ENCODE peak calls at places on chromosomes 6 and 20, in four cellular contexts. One of them, this sample, is unnamed.

GRCh38 chr20:18749528-18749927 is 64.1 kb upstream of the SCP2D1 start:
- DNase-seq in HepG2: no peak
- DNase-seq in SK-N-SH: no peak
- DNase-seq in GM12878: no peak
- DNase-seq in this sample: no peak

GRCh38 chr20:10074513-10074912 is 39.7 kb downstream of the ANKEF1 start:
- DNase-seq in HepG2: peak; percentile 38
- DNase-seq in SK-N-SH: no peak
- DNase-seq in GM12878: no peak
- DNase-seq in this sample: peak; percentile 75

GRCh38 chr6:29489286-29489685 is 1.5 kb upstream of the MAS1L start:
- DNase-seq in HepG2: no peak
- DNase-seq in SK-N-SH: no peak
- DNase-seq in GM12878: no peak
- DNase-seq in this sample: no peak

GRCh38 chr6:121748376-121748775 is 312.9 kb downstream of the GJA1 start:
- DNase-seq in HepG2: no peak
- DNase-seq in SK-N-SH: no peak
- DNase-seq in GM12878: no peak
- DNase-seq in this sample: no peak

GRCh38 chr6:16690244-16691142 is 70.8 kb downstream of the ATXN1 start:
- DNase-seq in HepG2: peak; percentile 72
- DNase-seq in SK-N-SH: no peak
- DNase-seq in GM12878: no peak
- DNase-seq in this sample: no peak

GRCh38 chr20:44087051-44087856 is 99.7 kb downstream of the JPH2 start:
- DNase-seq in HepG2: no peak
- DNase-seq in SK-N-SH: no peak
- DNase-seq in GM12878: no peak
- DNase-seq in this sample: no peak

GRCh38 chr6:69643688-69644087 is 153.1 kb downstream of the LMBRD1 start:
- DNase-seq in HepG2: no peak
- DNase-seq in SK-N-SH: no peak
- DNase-seq in GM12878: no peak
- DNase-seq in this sample: no peak

GRCh38 chr20:4245542-4245941 is 230.2 kb upstream of the RNF24 start:
- DNase-seq in HepG2: no peak
- DNase-seq in SK-N-SH: no peak
- DNase-seq in GM12878: no peak
- DNase-seq in this sample: no peak

GRCh38 chr6:111711476-111711875 is 105.8 kb upstream of the TRAF3IP2 start:
- DNase-seq in HepG2: no peak
- DNase-seq in SK-N-SH: peak; percentile 59
- DNase-seq in GM12878: no peak
- DNase-seq in this sample: no peak

GRCh38 chr6:141501616-141502015 is 631.1 kb upstream of the GJE1 start:
- DNase-seq in HepG2: no peak
- DNase-seq in SK-N-SH: no peak
- DNase-seq in GM12878: no peak
- DNase-seq in this sample: no peak

GRCh38 chr6:49668083-49668511 is 31.5 kb upstream of the RHAG start:
- DNase-seq in HepG2: no peak
- DNase-seq in SK-N-SH: no peak
- DNase-seq in GM12878: no peak
- DNase-seq in this sample: peak; percentile 3

GRCh38 chr6:90492369-90492768 is 94.5 kb downstream of the MAP3K7 start:
- DNase-seq in HepG2: no peak
- DNase-seq in SK-N-SH: no peak
- DNase-seq in GM12878: no peak
- DNase-seq in this sample: no peak

GRCh38 chr20:55014766-55015165 is 539.4 kb downstream of the DOK5 start:
- DNase-seq in HepG2: no peak
- DNase-seq in SK-N-SH: no peak
- DNase-seq in GM12878: no peak
- DNase-seq in this sample: no peak

GRCh38 chr20:3924304-3925112 is 35.3 kb downstream of the PANK2 start:
- DNase-seq in HepG2: no peak
- DNase-seq in SK-N-SH: no peak
- DNase-seq in GM12878: no peak
- DNase-seq in this sample: no peak

GRCh38 chr20:58099291-58099915 is 129.1 kb downstream of the ANKRD60 start:
- DNase-seq in HepG2: no peak
- DNase-seq in SK-N-SH: no peak
- DNase-seq in GM12878: no peak
- DNase-seq in this sample: no peak

GRCh38 chr6:137248702-137249101 is 29.5 kb upstream of the IFNGR1 start:
- DNase-seq in HepG2: no peak
- DNase-seq in SK-N-SH: no peak
- DNase-seq in GM12878: no peak
- DNase-seq in this sample: no peak

GRCh38 chr6:100289285-100289684 is 175.4 kb downstream of the SIM1 start:
- DNase-seq in HepG2: peak; percentile 17
- DNase-seq in SK-N-SH: no peak
- DNase-seq in GM12878: no peak
- DNase-seq in this sample: no peak

GRCh38 chr6:16828058-16828457 is 66.8 kb upstream of the ATXN1 start:
- DNase-seq in HepG2: no peak
- DNase-seq in SK-N-SH: no peak
- DNase-seq in GM12878: no peak
- DNase-seq in this sample: no peak

GRCh38 chr20:59583428-59584277 is 20.7 kb upstream of the PHACTR3 start:
- DNase-seq in HepG2: no peak
- DNase-seq in SK-N-SH: no peak
- DNase-seq in GM12878: no peak
- DNase-seq in this sample: no peak

GRCh38 chr6:35363293-35363750 is 21.0 kb downstream of the PPARD start:
- DNase-seq in HepG2: no peak
- DNase-seq in SK-N-SH: peak; percentile 68
- DNase-seq in GM12878: no peak
- DNase-seq in this sample: no peak

GRCh38 chr6:67630146-67630545 is 1004.9 kb upstream of the ADGRB3 start:
- DNase-seq in HepG2: no peak
- DNase-seq in SK-N-SH: no peak
- DNase-seq in GM12878: no peak
- DNase-seq in this sample: no peak

GRCh38 chr6:111809264-111809663 is 64.0 kb downstream of the FYN start:
- DNase-seq in HepG2: no peak
- DNase-seq in SK-N-SH: no peak
- DNase-seq in GM12878: no peak
- DNase-seq in this sample: no peak

GRCh38 chr6:5481024-5481423 is 219.7 kb downstream of the FARS2 start:
- DNase-seq in HepG2: no peak
- DNase-seq in SK-N-SH: no peak
- DNase-seq in GM12878: no peak
- DNase-seq in this sample: no peak

GRCh38 chr20:1874534-1875168 is 20.6 kb upstream of the SIRPA start:
- DNase-seq in HepG2: peak; percentile 81
- DNase-seq in SK-N-SH: no peak
- DNase-seq in GM12878: no peak
- DNase-seq in this sample: no peak

GRCh38 chr6:86477510-86478166 is 459.7 kb upstream of the HTR1E start:
- DNase-seq in HepG2: no peak
- DNase-seq in SK-N-SH: no peak
- DNase-seq in GM12878: no peak
- DNase-seq in this sample: no peak

GRCh38 chr6:108940741-108941140 is 92.5 kb downstream of the ARMC2 start:
- DNase-seq in HepG2: no peak
- DNase-seq in SK-N-SH: no peak
- DNase-seq in GM12878: no peak
- DNase-seq in this sample: no peak

GRCh38 chr6:41654433-41655020 is 16.3 kb downstream of the MDFI start:
- DNase-seq in HepG2: no peak
- DNase-seq in SK-N-SH: no peak
- DNase-seq in GM12878: no peak
- DNase-seq in this sample: no peak

GRCh38 chr6:13712485-13712990 is 903 bp upstream of the RANBP9 start:
- DNase-seq in HepG2: no peak
- DNase-seq in SK-N-SH: no peak
- DNase-seq in GM12878: no peak
- DNase-seq in this sample: no peak

GRCh38 chr6:105402090-105402980 is 547 bp downstream of the PREP start:
- DNase-seq in HepG2: peak; percentile 25
- DNase-seq in SK-N-SH: peak; percentile 44
- DNase-seq in GM12878: no peak
- DNase-seq in this sample: peak; percentile 41

GRCh38 chr6:14754636-14755513 is 491.0 kb upstream of the JARID2 start:
- DNase-seq in HepG2: no peak
- DNase-seq in SK-N-SH: no peak
- DNase-seq in GM12878: no peak
- DNase-seq in this sample: no peak

GRCh38 chr6:156262014-156262413 is 515.2 kb upstream of the ARID1B start:
- DNase-seq in HepG2: no peak
- DNase-seq in SK-N-SH: peak; percentile 30
- DNase-seq in GM12878: no peak
- DNase-seq in this sample: no peak

GRCh38 chr6:225121-225721 is 67.1 kb upstream of the DUSP22 start:
- DNase-seq in HepG2: no peak
- DNase-seq in SK-N-SH: no peak
- DNase-seq in GM12878: peak; percentile 72
- DNase-seq in this sample: no peak

GRCh38 chr6:8888468-8888867 is 453.1 kb upstream of the SLC35B3 start:
- DNase-seq in HepG2: peak; percentile 16
- DNase-seq in SK-N-SH: peak; percentile 25
- DNase-seq in GM12878: no peak
- DNase-seq in this sample: peak; percentile 19

GRCh38 chr6:14381225-14381887 is 263.8 kb downstream of the CD83 start:
- DNase-seq in HepG2: no peak
- DNase-seq in SK-N-SH: no peak
- DNase-seq in GM12878: no peak
- DNase-seq in this sample: no peak

GRCh38 chr6:57262491-57262890 is 40.4 kb upstream of the RAB23 start:
- DNase-seq in HepG2: no peak
- DNase-seq in SK-N-SH: no peak
- DNase-seq in GM12878: no peak
- DNase-seq in this sample: no peak

GRCh38 chr20:36917943-36918342 is 33.6 kb downstream of the SAMHD1 start:
- DNase-seq in HepG2: no peak
- DNase-seq in SK-N-SH: no peak
- DNase-seq in GM12878: no peak
- DNase-seq in this sample: no peak

GRCh38 chr6:26158581-26159416 is 71.6 kb downstream of the HFE start:
- DNase-seq in HepG2: no peak
- DNase-seq in SK-N-SH: no peak
- DNase-seq in GM12878: peak; percentile 53
- DNase-seq in this sample: no peak

GRCh38 chr6:72321741-72322140 is 300.1 kb upstream of the KCNQ5 start:
- DNase-seq in HepG2: no peak
- DNase-seq in SK-N-SH: no peak
- DNase-seq in GM12878: no peak
- DNase-seq in this sample: no peak

DNA sequence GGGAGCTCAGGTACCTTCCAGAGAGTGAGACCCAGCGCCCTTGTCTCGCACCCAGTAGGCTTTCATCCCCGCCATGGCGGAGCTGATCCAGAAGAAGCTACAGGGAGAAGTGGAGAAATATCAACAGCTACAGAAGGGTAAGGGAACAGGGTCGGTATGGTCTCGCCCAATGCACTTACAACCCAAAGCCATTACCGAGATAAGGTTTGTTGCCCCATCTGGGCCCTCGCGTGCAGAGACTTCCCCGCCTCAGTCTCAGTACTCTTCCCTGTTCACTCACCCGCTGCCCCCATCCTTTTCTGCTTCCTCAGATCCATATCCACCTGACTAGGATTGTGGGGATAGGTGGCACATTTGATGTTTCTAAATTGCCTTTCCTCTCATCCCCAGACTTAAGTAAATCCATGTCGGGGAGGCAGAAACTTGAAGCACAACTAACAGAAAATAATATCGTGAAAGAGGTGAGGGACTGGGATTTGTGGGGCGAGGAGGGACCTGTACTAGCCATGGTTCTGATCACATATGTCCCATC is 449 bp downstream of the PFDN6 start:
- DNase-seq in HepG2: no peak
- DNase-seq in SK-N-SH: peak; percentile 45
- DNase-seq in GM12878: no peak
- DNase-seq in this sample: no peak
- TF ChIP-seq PBX3 in HepG2: no peak
- TF ChIP-seq PBX3 in SK-N-SH: no peak
- TF ChIP-seq PBX3 in GM12878: no peak
- TF ChIP-seq PBX3 in this sample: no peak

DNA sequence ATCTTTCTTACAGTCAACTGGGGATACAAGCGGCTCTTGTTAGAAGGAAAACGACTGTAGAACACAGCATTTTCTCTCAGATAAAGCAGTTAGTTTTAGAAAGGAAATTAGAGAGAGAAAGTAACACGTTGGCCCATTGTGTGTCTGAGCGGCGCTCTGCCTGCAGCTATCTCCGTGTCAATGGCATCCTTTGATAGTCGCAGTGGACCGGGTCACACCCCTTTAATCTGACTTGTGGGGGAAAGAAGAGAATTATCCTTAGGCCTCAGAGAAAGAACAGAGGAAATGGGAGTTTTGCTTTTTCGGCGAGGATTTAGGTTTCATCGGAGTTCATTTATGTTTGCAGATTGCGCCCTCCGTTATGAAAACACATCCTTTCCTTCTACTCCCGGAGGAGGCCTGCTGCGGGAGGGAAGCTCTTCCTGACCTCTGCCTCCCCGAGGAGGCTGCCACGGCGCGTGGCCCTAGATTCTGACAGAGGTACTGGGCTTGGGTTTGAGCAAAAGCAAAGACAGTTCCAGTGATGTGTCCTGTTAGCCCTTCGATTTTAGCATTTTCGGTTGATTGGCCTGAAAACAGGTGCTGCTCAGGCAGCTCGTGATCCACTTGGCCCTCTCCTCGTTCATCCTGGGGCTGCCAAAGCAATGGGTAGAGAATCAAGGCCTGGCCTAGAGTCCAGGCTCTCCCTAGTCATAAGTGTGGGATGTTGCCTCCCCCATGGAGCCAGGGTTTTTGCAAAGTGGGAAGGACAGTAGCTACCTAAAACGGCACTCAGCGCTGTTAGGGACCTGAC is 74.9 kb downstream of the ZDHHC14 start:
- DNase-seq in HepG2: no peak
- DNase-seq in SK-N-SH: no peak
- DNase-seq in GM12878: no peak
- DNase-seq in this sample: no peak
- TF ChIP-seq PBX3 in HepG2: no peak
- TF ChIP-seq PBX3 in SK-N-SH: no peak
- TF ChIP-seq PBX3 in GM12878: no peak
- TF ChIP-seq PBX3 in this sample: no peak

GRCh38 chr20:49445176-49445575 is 37.3 kb downstream of the KCNB1 start:
- DNase-seq in HepG2: no peak
- DNase-seq in SK-N-SH: peak; percentile 44
- DNase-seq in GM12878: no peak
- DNase-seq in this sample: no peak
- TF ChIP-seq PBX3 in HepG2: no peak
- TF ChIP-seq PBX3 in SK-N-SH: no peak
- TF ChIP-seq PBX3 in GM12878: no peak
- TF ChIP-seq PBX3 in this sample: no peak

DNA sequence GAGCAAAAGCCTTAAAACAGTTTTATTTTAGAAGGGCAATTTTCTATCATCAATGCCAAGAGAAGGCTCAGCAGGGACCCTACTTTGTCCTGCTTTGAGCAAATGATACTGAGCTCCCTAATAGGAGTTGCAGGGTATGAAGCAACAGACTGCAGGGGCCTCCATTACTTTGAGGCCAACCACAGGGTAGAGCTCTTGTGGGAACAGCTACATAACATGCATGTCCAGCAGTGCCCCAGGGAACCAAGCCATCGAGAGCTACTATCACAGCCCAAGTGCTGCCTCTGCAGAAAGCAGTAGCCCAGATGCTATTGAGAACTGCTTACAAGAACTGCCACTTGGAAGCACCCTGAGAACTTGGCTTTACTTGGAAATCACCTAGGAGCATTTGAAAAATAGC is 222.1 kb downstream of the LAMA2 start:
- DNase-seq in HepG2: no peak
- DNase-seq in SK-N-SH: no peak
- DNase-seq in GM12878: no peak
- DNase-seq in this sample: no peak
- TF ChIP-seq PBX3 in HepG2: no peak
- TF ChIP-seq PBX3 in SK-N-SH: no peak
- TF ChIP-seq PBX3 in GM12878: no peak
- TF ChIP-seq PBX3 in this sample: no peak

This sample was measured in A549.